ENCODE peak calls at places on chromosomes 4 and X, in four cellular contexts. A is transverse colon, B is K562, Q is HepG2. D is an unnamed sample.

GRCh38 chr4:98046665-98047064 is 96.6 kb downstream of the STPG2 start:
- DNase-seq in A (no peak), Q (no peak), B (no peak), D (no peak)

GRCh38 chrX:138889152-138889551 is 177.6 kb upstream of the FGF13 start:
- DNase-seq in B (no peak), Q (no peak), A (no peak), D (no peak)

GRCh38 chr4:39698424-39699009 is 581 bp downstream of the UBE2K start:
- DNase-seq in A (peak; percentile 59), B (no peak), Q (peak; percentile 25), D (peak; percentile 92)

GRCh38 chr4:16090306-16090705 is 6.5 kb upstream of the PROM1 start:
- DNase-seq in Q (no peak), B (no peak), A (no peak), D (no peak)

GRCh38 chr4:39044947-39045734 is 12.9 kb upstream of the TMEM156 start:
- DNase-seq in A (no peak), B (peak; percentile 77), Q (no peak), D (no peak)

GRCh38 chr4:155271557-155271956 is 63.1 kb downstream of the NPY2R start:
- DNase-seq in B (no peak), A (no peak), Q (no peak), D (no peak)

GRCh38 chr4:25075129-25075528 is 44.4 kb upstream of the LGI2 start:
- DNase-seq in Q (no peak), A (no peak), B (no peak), D (no peak)

GRCh38 chr4:31482691-31483090 is 762.5 kb downstream of the PCDH7 start:
- DNase-seq in A (no peak), Q (no peak), B (no peak), D (no peak)

GRCh38 chr4:76547167-76547760 is 112.2 kb downstream of the SHROOM3 start:
- DNase-seq in A (no peak), Q (no peak), B (no peak), D (no peak)

GRCh38 chrX:1720826-1721225 is 106.0 kb downstream of the ASMT start:
- DNase-seq in A (no peak), B (no peak), Q (no peak), D (no peak)

GRCh38 chr4:132344924-132345828 is 803.9 kb upstream of the PCDH10 start:
- DNase-seq in B (peak; percentile 61), A (no peak), Q (no peak), D (no peak)

GRCh38 chr4:140870427-140870826 is 114.2 kb upstream of the TBC1D9 start:
- DNase-seq in A (no peak), B (no peak), Q (no peak), D (peak; percentile 37)

GRCh38 chr4:120009731-120010130 is 56.9 kb downstream of the MAD2L1 start:
- DNase-seq in B (no peak), Q (no peak), A (no peak), D (no peak)

GRCh38 chr4:4320951-4321714 is 31.1 kb downstream of the ZBTB49 start:
- DNase-seq in Q (no peak), B (peak; percentile 68), A (no peak), D (no peak)

GRCh38 chr4:2728806-2729532 is 27.2 kb downstream of the TNIP2 start:
- DNase-seq in Q (no peak), B (no peak), A (no peak), D (no peak)

GRCh38 chrX:115561605-115562491 is 874 bp downstream of the PLS3 start:
- DNase-seq in A (peak; percentile 21), B (no peak), Q (peak; percentile 4), D (no peak)

GRCh38 chr4:19438228-19438627 is 813.5 kb upstream of the SLIT2 start:
- DNase-seq in A (no peak), B (no peak), Q (no peak), D (no peak)

GRCh38 chrX:20019672-20020365 is 29.0 kb upstream of the BCLAF3 start:
- DNase-seq in B (no peak), A (no peak), Q (no peak), D (no peak)

GRCh38 chr4:176150283-176150682 is 45.1 kb downstream of the SPATA4 start:
- DNase-seq in A (no peak), B (no peak), Q (peak; percentile 5), D (no peak)

GRCh38 chrX:2485460-2485753 is 15.4 kb downstream of the DHRSX start:
- DNase-seq in A (no peak), Q (no peak), B (no peak), D (no peak)

GRCh38 chrX:17654116-17654515 is 83.2 kb upstream of the SCML1 start:
- DNase-seq in B (no peak), A (no peak), Q (no peak), D (no peak)

GRCh38 chrX:128021566-128021965 is 30.6 kb downstream of the ACTRT1 start:
- DNase-seq in B (no peak), A (no peak), Q (no peak), D (no peak)

GRCh38 chrX:128019218-128019617 is 33.0 kb downstream of the ACTRT1 start:
- DNase-seq in B (no peak), A (no peak), Q (no peak), D (no peak)

DNA sequence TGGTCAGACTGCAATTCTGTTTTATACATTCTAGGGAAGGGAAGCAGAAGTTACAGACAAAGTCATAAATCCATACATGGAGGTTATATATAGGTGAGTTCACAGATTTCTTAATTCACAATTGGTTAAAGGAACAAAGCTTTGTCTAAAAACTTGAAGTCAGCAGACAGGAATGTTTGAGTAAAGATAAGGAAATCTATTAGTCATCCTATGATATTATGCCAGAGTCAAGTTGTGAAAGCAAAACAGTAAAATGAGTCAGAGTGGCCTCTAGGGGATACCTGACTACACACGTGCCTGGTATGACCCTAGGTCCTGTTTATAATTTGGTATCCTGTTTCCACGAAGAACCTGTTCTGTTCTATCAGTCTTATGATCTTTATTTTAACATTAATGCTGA is 31.5 kb downstream of the ACTRT1 start:
- DNase-seq in B (no peak), A (no peak), Q (peak; percentile 2), D (no peak)
- TF ChIP-seq CTCF in B (no peak), A (no peak), Q (no peak), D (no peak)

GRCh38 chr4:1029536-1029935 is 18.1 kb downstream of the FGFRL1 start:
- DNase-seq in B (no peak), A (no peak), Q (no peak), D (no peak)
- TF ChIP-seq EP300 in B (no peak), A (no peak), Q (no peak), D (no peak)

GRCh38 chr4:152534541-152535231 is 1.2 kb downstream of the FBXW7 start:
- DNase-seq in Q (no peak), A (peak; percentile 61), B (peak; percentile 19), D (no peak)

GRCh38 chr4:152535236-152535902 is 523 bp downstream of the FBXW7 start:
- DNase-seq in A (peak; percentile 24), B (peak; percentile 40), Q (no peak), D (no peak)

GRCh38 chr4:152536545-152537182 is 772 bp upstream of the FBXW7 start:
- DNase-seq in Q (peak; percentile 50), A (peak; percentile 69), B (peak; percentile 28), D (no peak)

GRCh38 chr4:152537881-152538280 is 2.0 kb upstream of the FBXW7 start:
- DNase-seq in B (no peak), A (no peak), Q (no peak), D (no peak)

GRCh38 chr4:152535903-152536544 is at the start of gene FBXW7:
- DNase-seq in B (peak; percentile 94), Q (peak; percentile 98), A (peak; percentile 100), D (peak; percentile 100)
- TF ChIP-seq POLR2A in B (peak; percentile 93), Q (peak; percentile 75), A (peak; percentile 97), D (peak; percentile 61)

DNA sequence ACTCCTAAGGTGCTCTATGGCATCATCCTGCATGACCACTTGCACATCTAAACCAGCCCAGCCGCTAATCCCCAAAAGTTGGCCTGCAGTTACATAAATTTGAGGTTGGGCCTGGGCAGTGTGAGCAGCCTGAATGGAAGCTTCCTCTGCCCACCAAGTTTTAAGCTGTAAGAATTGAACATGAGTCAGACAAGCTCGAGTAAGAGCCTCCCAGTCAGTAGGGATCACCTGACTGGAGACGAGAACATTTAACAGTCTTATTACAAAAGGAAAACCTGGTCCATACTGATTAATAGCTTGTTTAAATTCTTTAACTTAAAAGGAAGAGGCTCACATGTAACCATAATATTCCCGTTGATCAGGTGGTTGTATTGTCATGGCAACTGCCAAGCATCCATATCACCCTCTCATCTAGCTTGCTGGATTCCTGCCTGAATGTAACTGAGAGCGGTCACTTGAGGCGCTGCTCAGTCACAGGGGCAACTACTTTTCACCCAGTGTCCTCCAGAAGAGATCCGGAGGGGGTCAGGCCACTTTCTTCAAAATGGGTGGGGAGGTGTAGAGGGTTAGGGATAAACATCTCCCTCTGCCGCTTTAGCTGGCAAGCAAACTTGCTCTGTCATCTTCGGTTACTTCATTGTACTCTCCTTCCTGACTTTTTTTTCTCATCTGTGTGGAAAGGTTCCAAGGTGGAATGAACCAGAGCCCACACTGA is 56.6 kb upstream of the WDR1 start:
- DNase-seq in B (peak; percentile 84), A (peak; percentile 25), Q (no peak), D (peak; percentile 94)
- TF ChIP-seq CTCF in B (peak; percentile 92), A (no peak), Q (no peak), D (peak; percentile 31)

DNA sequence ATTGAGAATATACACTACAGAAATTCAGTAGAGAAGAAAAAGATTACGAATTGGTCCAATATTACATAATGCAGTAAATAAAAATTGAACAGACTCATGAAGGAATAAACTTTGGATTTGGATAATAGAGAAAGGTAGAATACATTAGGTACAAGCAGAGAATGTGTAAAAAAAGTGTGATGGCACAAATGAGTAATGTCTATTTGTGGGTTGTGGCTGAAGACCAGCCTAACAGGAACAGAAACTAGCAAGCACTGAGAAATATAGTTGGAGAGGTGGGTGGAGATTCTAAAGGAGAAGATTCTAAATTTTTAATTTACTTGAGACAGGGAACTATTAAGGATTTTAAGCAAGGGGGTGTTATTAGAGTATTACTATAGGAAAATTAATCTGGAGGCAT is 15.2 kb upstream of the CLOCK start:
- DNase-seq in A (no peak), Q (no peak), B (no peak), D (no peak)
- TF ChIP-seq EP300 in A (no peak), Q (no peak), B (no peak), D (no peak)

GRCh38 chrX:48475774-48476577 is at the start of gene FTSJ1:
- DNase-seq in B (peak; percentile 77), Q (peak; percentile 76), A (peak; percentile 90), D (peak; percentile 96)
- TF ChIP-seq POLR2A in B (peak; percentile 79), Q (peak; percentile 50), A (peak; percentile 58), D (no peak)